ENCODE peak calls at places on chromosomes 4 and X, in seven cellular contexts. One of them, this sample, is unnamed.

GRCh38 chr4:8182858-8183725 is 16.0 kb upstream of the SH3TC1 start:
- DNase-seq in transverse colon: peak; percentile 93
- DNase-seq in T-helper 9 cell: no peak
- DNase-seq in AG10803: peak; percentile 76
- DNase-seq in HS-27A: peak; percentile 42
- DNase-seq in omental fat pad: no peak
- DNase-seq in left lung: peak; percentile 84
- DNase-seq in this sample: peak; percentile 95

GRCh38 chrX:25012793-25013592 is 2.8 kb downstream of the ARX start:
- DNase-seq in omental fat pad: no peak
- DNase-seq in transverse colon: no peak
- DNase-seq in left lung: no peak
- DNase-seq in AG10803: no peak
- DNase-seq in T-helper 9 cell: no peak
- DNase-seq in HS-27A: no peak
- DNase-seq in this sample: peak; percentile 17

GRCh38 chr4:124427095-124427767 is 285.3 kb downstream of the ANKRD50 start:
- DNase-seq in T-helper 9 cell: no peak
- DNase-seq in AG10803: no peak
- DNase-seq in transverse colon: peak; percentile 51
- DNase-seq in left lung: no peak
- DNase-seq in omental fat pad: no peak
- DNase-seq in HS-27A: no peak
- DNase-seq in this sample: no peak

GRCh38 chrX:129781134-129782014 is 1.6 kb downstream of the SASH3 start:
- DNase-seq in HS-27A: no peak
- DNase-seq in transverse colon: peak; percentile 67
- DNase-seq in left lung: peak; percentile 75
- DNase-seq in AG10803: no peak
- DNase-seq in T-helper 9 cell: peak; percentile 64
- DNase-seq in omental fat pad: no peak
- DNase-seq in this sample: no peak

GRCh38 chr4:78293348-78293747 is 236.2 kb downstream of the FRAS1 start:
- DNase-seq in T-helper 9 cell: no peak
- DNase-seq in omental fat pad: no peak
- DNase-seq in AG10803: peak; percentile 94
- DNase-seq in HS-27A: no peak
- DNase-seq in transverse colon: no peak
- DNase-seq in left lung: no peak
- DNase-seq in this sample: peak; percentile 48

GRCh38 chrX:96436105-96436504 is 248.5 kb upstream of the DIAPH2 start:
- DNase-seq in AG10803: peak; percentile 73
- DNase-seq in left lung: no peak
- DNase-seq in HS-27A: no peak
- DNase-seq in omental fat pad: no peak
- DNase-seq in transverse colon: no peak
- DNase-seq in T-helper 9 cell: no peak
- DNase-seq in this sample: peak; percentile 20

GRCh38 chrX:18927558-18927957 is 56.4 kb downstream of the PHKA2 start:
- DNase-seq in AG10803: no peak
- DNase-seq in transverse colon: no peak
- DNase-seq in omental fat pad: no peak
- DNase-seq in T-helper 9 cell: no peak
- DNase-seq in HS-27A: no peak
- DNase-seq in left lung: no peak
- DNase-seq in this sample: no peak

GRCh38 chr4:177696438-177696966 is 254.3 kb upstream of the AGA start:
- DNase-seq in transverse colon: no peak
- DNase-seq in left lung: no peak
- DNase-seq in HS-27A: no peak
- DNase-seq in T-helper 9 cell: no peak
- DNase-seq in AG10803: no peak
- DNase-seq in omental fat pad: no peak
- DNase-seq in this sample: no peak

GRCh38 chr4:170949084-170949483 is 859.3 kb upstream of the AADAT start:
- DNase-seq in omental fat pad: no peak
- DNase-seq in left lung: no peak
- DNase-seq in HS-27A: no peak
- DNase-seq in AG10803: no peak
- DNase-seq in transverse colon: no peak
- DNase-seq in T-helper 9 cell: no peak
- DNase-seq in this sample: no peak

GRCh38 chr4:2795558-2796260 is 2.8 kb downstream of the SH3BP2 start:
- DNase-seq in HS-27A: no peak
- DNase-seq in left lung: peak; percentile 32
- DNase-seq in T-helper 9 cell: no peak
- DNase-seq in omental fat pad: no peak
- DNase-seq in transverse colon: peak; percentile 13
- DNase-seq in AG10803: no peak
- DNase-seq in this sample: no peak

GRCh38 chr4:3461515-3462291 is 1.4 kb upstream of the DOK7 start:
- DNase-seq in HS-27A: no peak
- DNase-seq in AG10803: no peak
- DNase-seq in T-helper 9 cell: no peak
- DNase-seq in transverse colon: peak; percentile 62
- DNase-seq in left lung: peak; percentile 77
- DNase-seq in omental fat pad: no peak
- DNase-seq in this sample: no peak

This sample was measured in AG20443.